ENCODE peak calls at places on chromosomes 12 and 14, in nine cellular contexts. One of them, this sample, is unnamed.

GRCh38 chr12:54251667-54252284 is 28.1 kb downstream of the CBX5 start:
- DNase-seq in transverse colon: no peak
- DNase-seq in GM12878: no peak
- DNase-seq in HepG2: peak; percentile 38
- DNase-seq in sigmoid colon: no peak
- DNase-seq in HCT116: peak; percentile 37
- DNase-seq in stomach: no peak
- DNase-seq in K562: peak; percentile 58
- DNase-seq in GM23338: peak; percentile 79
- DNase-seq in this sample: peak; percentile 22

GRCh38 chr12:75998292-75999063 is 33.1 kb downstream of the PHLDA1 start:
- DNase-seq in GM12878: no peak
- DNase-seq in HCT116: no peak
- DNase-seq in GM23338: no peak
- DNase-seq in sigmoid colon: no peak
- DNase-seq in K562: no peak
- DNase-seq in stomach: no peak
- DNase-seq in HepG2: no peak
- DNase-seq in transverse colon: no peak
- DNase-seq in this sample: no peak

GRCh38 chr14:24062216-24062980 is 9.0 kb upstream of the CPNE6 start:
- DNase-seq in HCT116: no peak
- DNase-seq in GM12878: no peak
- DNase-seq in sigmoid colon: peak; percentile 49
- DNase-seq in GM23338: no peak
- DNase-seq in stomach: no peak
- DNase-seq in K562: no peak
- DNase-seq in HepG2: no peak
- DNase-seq in transverse colon: no peak
- DNase-seq in this sample: no peak

GRCh38 chr12:65900912-65901672 is 76.8 kb downstream of the HMGA2 start:
- DNase-seq in GM12878: no peak
- DNase-seq in HCT116: no peak
- DNase-seq in sigmoid colon: no peak
- DNase-seq in GM23338: no peak
- DNase-seq in HepG2: no peak
- DNase-seq in transverse colon: no peak
- DNase-seq in K562: no peak
- DNase-seq in stomach: no peak
- DNase-seq in this sample: no peak

GRCh38 chr12:53999596-54000104 is 311 bp upstream of the HOXC9 start:
- DNase-seq in transverse colon: no peak
- DNase-seq in GM12878: no peak
- DNase-seq in GM23338: peak; percentile 77
- DNase-seq in HCT116: peak; percentile 75
- DNase-seq in HepG2: peak; percentile 30
- DNase-seq in stomach: no peak
- DNase-seq in K562: peak; percentile 77
- DNase-seq in sigmoid colon: no peak
- DNase-seq in this sample: no peak

GRCh38 chr14:63940387-63940786 is 87.6 kb downstream of the SYNE2 start:
- DNase-seq in K562: no peak
- DNase-seq in sigmoid colon: no peak
- DNase-seq in transverse colon: no peak
- DNase-seq in GM12878: no peak
- DNase-seq in stomach: no peak
- DNase-seq in GM23338: no peak
- DNase-seq in HepG2: no peak
- DNase-seq in HCT116: no peak
- DNase-seq in this sample: no peak

GRCh38 chr14:93980464-93981201 is 4.3 kb upstream of the ASB2 start:
- DNase-seq in stomach: no peak
- DNase-seq in K562: no peak
- DNase-seq in GM12878: no peak
- DNase-seq in transverse colon: peak; percentile 60
- DNase-seq in HCT116: no peak
- DNase-seq in sigmoid colon: peak; percentile 96
- DNase-seq in GM23338: no peak
- DNase-seq in HepG2: no peak
- DNase-seq in this sample: no peak

GRCh38 chr14:26595922-26596721 is 1.7 kb downstream of the NOVA1 start:
- DNase-seq in K562: no peak
- DNase-seq in sigmoid colon: no peak
- DNase-seq in stomach: no peak
- DNase-seq in GM23338: no peak
- DNase-seq in HepG2: no peak
- DNase-seq in transverse colon: no peak
- DNase-seq in HCT116: no peak
- DNase-seq in GM12878: no peak
- DNase-seq in this sample: no peak

GRCh38 chr12:91373086-91373485 is 190.5 kb upstream of the DCN start:
- DNase-seq in K562: no peak
- DNase-seq in GM12878: no peak
- DNase-seq in GM23338: no peak
- DNase-seq in HepG2: no peak
- DNase-seq in transverse colon: no peak
- DNase-seq in stomach: no peak
- DNase-seq in HCT116: no peak
- DNase-seq in sigmoid colon: no peak
- DNase-seq in this sample: no peak

GRCh38 chr12:56630180-56630632 is at the start of gene BAZ2A:
- DNase-seq in GM12878: no peak
- DNase-seq in K562: peak; percentile 89
- DNase-seq in sigmoid colon: peak; percentile 93
- DNase-seq in HepG2: peak; percentile 64
- DNase-seq in GM23338: peak; percentile 99
- DNase-seq in stomach: peak; percentile 90
- DNase-seq in transverse colon: peak; percentile 93
- DNase-seq in HCT116: peak; percentile 45
- DNase-seq in this sample: peak; percentile 90

GRCh38 chr12:56626691-56627090 is 3.4 kb downstream of the BAZ2A start:
- DNase-seq in sigmoid colon: no peak
- DNase-seq in transverse colon: no peak
- DNase-seq in HepG2: no peak
- DNase-seq in GM12878: no peak
- DNase-seq in HCT116: no peak
- DNase-seq in K562: no peak
- DNase-seq in GM23338: no peak
- DNase-seq in stomach: no peak
- DNase-seq in this sample: no peak

GRCh38 chr12:56631790-56632700 is 1.9 kb upstream of the BAZ2A start:
- DNase-seq in GM12878: no peak
- DNase-seq in GM23338: peak; percentile 83
- DNase-seq in HepG2: peak; percentile 14
- DNase-seq in sigmoid colon: peak; percentile 88
- DNase-seq in transverse colon: peak; percentile 89
- DNase-seq in K562: peak; percentile 84
- DNase-seq in HCT116: no peak
- DNase-seq in stomach: peak; percentile 82
- DNase-seq in this sample: peak; percentile 34

GRCh38 chr12:56628671-56629458 is 1.3 kb downstream of the BAZ2A start:
- DNase-seq in sigmoid colon: peak; percentile 81
- DNase-seq in HCT116: no peak
- DNase-seq in stomach: peak; percentile 70
- DNase-seq in HepG2: peak; percentile 31
- DNase-seq in transverse colon: peak; percentile 79
- DNase-seq in K562: no peak
- DNase-seq in GM23338: peak; percentile 66
- DNase-seq in GM12878: no peak
- DNase-seq in this sample: peak; percentile 61

DNA sequence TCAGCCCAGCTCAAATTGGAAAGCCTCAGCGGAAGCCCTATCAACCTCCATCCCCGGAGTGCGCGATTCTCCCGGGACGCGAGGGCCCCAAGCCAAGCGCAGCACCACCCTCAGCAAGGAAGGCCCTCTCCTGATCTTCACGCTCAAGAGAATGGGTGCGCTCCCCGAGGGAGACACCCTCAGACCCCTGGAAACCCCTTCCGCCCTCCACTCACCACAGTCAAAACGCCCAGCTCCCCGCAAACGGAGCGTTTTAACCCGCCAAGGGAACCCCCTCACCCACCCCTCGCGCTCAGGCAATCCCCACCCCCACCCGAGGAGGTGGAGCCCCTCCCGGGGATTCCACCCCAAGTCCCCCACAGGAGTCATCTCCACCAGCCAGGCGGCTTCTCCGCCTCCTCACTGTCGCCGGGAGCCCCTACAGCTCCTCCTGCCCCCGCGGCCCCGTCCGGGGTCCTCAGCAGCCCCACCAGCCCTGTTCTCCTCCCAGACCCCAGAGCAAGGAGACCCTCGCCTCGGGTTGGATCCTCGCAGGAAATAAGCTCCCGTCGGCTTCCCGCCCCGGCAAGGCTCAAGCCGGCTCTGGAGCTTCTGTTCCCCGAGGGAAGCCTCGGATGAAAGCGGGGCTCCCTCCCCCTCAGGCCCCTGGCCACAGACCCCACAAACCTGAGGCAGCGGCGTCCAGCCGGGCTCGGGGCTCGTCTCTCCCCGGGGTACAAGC is 507 bp downstream of the BAZ2A start:
- DNase-seq in transverse colon: peak; percentile 39
- DNase-seq in GM12878: no peak
- DNase-seq in stomach: no peak
- DNase-seq in HCT116: no peak
- DNase-seq in sigmoid colon: no peak
- DNase-seq in GM23338: peak; percentile 34
- DNase-seq in HepG2: no peak
- DNase-seq in K562: peak; percentile 64
- DNase-seq in this sample: no peak
- TF ChIP-seq POLR2AphosphoS5 in transverse colon: no peak
- TF ChIP-seq POLR2AphosphoS5 in GM12878: no peak
- TF ChIP-seq POLR2AphosphoS5 in stomach: no peak
- TF ChIP-seq POLR2AphosphoS5 in HCT116: no peak
- TF ChIP-seq POLR2AphosphoS5 in sigmoid colon: no peak
- TF ChIP-seq POLR2AphosphoS5 in GM23338: no peak
- TF ChIP-seq POLR2AphosphoS5 in HepG2: no peak
- TF ChIP-seq POLR2AphosphoS5 in K562: no peak
- TF ChIP-seq POLR2AphosphoS5 in this sample: no peak

DNA sequence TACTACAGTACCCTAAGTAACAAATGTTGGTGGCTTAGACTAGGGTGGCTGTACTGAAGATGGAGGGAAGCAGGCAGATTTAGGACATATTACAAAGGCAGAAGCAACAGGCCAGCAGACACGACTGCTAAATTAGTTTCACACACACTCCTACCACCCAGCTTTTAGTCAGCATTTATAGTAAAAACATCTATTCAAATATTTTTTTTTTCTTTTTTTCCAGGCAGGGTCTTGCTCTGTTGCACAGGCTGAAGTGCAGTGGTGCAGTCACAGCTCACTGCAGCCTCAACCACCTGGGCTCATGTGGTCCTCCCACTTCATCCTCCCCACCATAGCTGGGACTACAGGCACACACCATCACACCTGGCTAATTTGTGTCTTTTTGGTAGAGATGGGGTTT is 72.9 kb downstream of the CDK17 start:
- DNase-seq in GM23338: no peak
- DNase-seq in GM12878: peak; percentile 43
- DNase-seq in HCT116: no peak
- DNase-seq in transverse colon: no peak
- DNase-seq in stomach: no peak
- DNase-seq in K562: no peak
- DNase-seq in sigmoid colon: no peak
- DNase-seq in HepG2: no peak
- DNase-seq in this sample: no peak
- H3K4me3 ChIP-seq in GM23338: no peak overlapping the region
- H3K4me3 ChIP-seq in GM12878: no peak overlapping the region
- H3K4me3 ChIP-seq in HCT116: no peak overlapping the region
- H3K4me3 ChIP-seq in transverse colon: no peak overlapping the region
- H3K4me3 ChIP-seq in stomach: no peak overlapping the region
- H3K4me3 ChIP-seq in K562: no peak overlapping the region
- H3K4me3 ChIP-seq in sigmoid colon: no peak overlapping the region
- H3K4me3 ChIP-seq in HepG2: no peak overlapping the region
- H3K4me3 ChIP-seq in this sample: no peak overlapping the region

DNA sequence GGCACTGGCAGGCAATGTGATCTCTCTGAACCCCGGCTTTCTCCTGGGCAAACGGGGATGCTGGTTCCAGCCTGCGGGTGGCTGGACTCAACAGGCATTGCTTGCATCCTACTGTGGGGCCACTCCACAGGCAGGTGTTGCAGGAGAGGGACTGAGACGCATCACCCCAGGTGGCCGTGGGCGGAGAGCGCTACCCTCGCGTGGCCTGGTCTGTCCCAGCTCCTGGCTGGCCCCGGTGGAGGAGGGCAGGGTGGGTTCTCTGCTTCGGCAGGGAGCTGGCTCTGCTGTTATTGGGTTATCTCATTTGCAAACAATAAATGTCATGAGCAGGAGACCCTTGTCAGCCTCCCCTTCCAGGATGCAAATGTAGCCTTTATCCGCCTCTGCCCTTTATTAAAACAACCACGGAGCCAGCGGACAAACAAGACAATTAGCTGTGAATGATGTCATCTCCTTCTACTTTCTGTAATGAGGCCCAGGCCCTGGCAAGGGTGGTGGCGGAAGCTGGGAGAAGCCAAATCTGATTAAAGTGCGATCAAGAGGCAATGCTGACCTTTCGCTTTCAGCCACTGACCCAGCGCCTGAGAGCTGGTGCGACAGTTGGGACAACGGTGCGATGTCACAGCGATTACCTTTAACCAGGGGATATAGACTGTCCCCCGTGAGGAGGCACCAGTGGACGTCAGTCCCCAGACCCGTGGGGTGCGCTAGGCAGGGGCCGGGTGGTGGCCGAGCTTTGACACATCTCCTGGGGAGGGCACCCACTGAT is 161.8 kb downstream of the KIF26A start:
- DNase-seq in stomach: peak; percentile 62
- DNase-seq in transverse colon: no peak
- DNase-seq in K562: no peak
- DNase-seq in sigmoid colon: no peak
- DNase-seq in GM23338: no peak
- DNase-seq in GM12878: no peak
- DNase-seq in HCT116: no peak
- DNase-seq in HepG2: no peak
- DNase-seq in this sample: no peak
- TF ChIP-seq POLR2AphosphoS5 in stomach: no peak
- TF ChIP-seq POLR2AphosphoS5 in transverse colon: no peak
- TF ChIP-seq POLR2AphosphoS5 in K562: no peak
- TF ChIP-seq POLR2AphosphoS5 in sigmoid colon: no peak
- TF ChIP-seq POLR2AphosphoS5 in GM23338: no peak
- TF ChIP-seq POLR2AphosphoS5 in GM12878: no peak
- TF ChIP-seq POLR2AphosphoS5 in HCT116: no peak
- TF ChIP-seq POLR2AphosphoS5 in HepG2: no peak
- TF ChIP-seq POLR2AphosphoS5 in this sample: no peak

DNA sequence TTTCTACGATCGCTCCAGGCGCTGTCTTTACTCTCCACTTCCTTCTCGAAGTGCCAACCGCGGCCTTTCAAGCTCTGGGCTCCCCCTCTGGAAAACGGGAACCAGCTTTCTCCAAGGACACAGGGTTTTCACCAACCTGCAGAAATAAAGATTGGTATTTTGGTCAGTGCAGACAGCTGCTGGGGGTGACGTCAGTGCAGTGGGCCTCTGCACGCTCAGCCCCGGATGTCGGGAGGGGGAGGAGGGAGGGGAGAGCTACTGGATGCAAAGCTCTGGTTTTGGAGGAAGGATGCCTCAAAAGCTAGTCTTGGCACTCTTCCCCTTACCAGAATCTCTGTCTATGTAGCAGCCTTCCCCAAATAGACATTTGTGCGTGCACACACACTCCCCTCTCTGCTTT is 19.9 kb downstream of the HRK start:
- DNase-seq in transverse colon: peak; percentile 21
- DNase-seq in K562: peak; percentile 22
- DNase-seq in HepG2: no peak
- DNase-seq in sigmoid colon: no peak
- DNase-seq in GM23338: no peak
- DNase-seq in stomach: no peak
- DNase-seq in GM12878: peak; percentile 43
- DNase-seq in HCT116: no peak
- DNase-seq in this sample: peak; percentile 17
- H3K4me3 ChIP-seq in transverse colon: no peak overlapping the region
- H3K4me3 ChIP-seq in K562: no peak overlapping the region
- H3K4me3 ChIP-seq in HepG2: no peak overlapping the region
- H3K4me3 ChIP-seq in sigmoid colon: no peak overlapping the region
- H3K4me3 ChIP-seq in GM23338: no peak overlapping the region
- H3K4me3 ChIP-seq in stomach: no peak overlapping the region
- H3K4me3 ChIP-seq in GM12878: peak overlapping the region; percentile 55
- H3K4me3 ChIP-seq in HCT116: no peak overlapping the region
- H3K4me3 ChIP-seq in this sample: no peak overlapping the region

This sample was measured in HL-60.